ENCODE peak calls at places on chromosomes 12 and 14, in six cellular contexts. A is ovary, X is GM12892, H is uterus, E is HCT116, V is endothelial cell of umbilical vein. P is an unnamed sample.

GRCh38 chr14:94139006-94139405 is 9.6 kb upstream of the IFI27L2 start:
- DNase-seq in V (no peak), E (no peak), H (no peak), X (no peak), A (no peak), P (no peak)

GRCh38 chr14:22691171-22691570 is 47.0 kb upstream of the OR6J1 start:
- DNase-seq in V (peak; percentile 94), E (no peak), H (no peak), X (no peak), A (no peak), P (no peak)

GRCh38 chr14:80364274-80364673 is 153.0 kb upstream of the DIO2 start:
- DNase-seq in A (no peak), E (no peak), X (no peak), H (no peak), V (peak; percentile 11), P (no peak)

GRCh38 chr12:57517187-57517586 is 3.1 kb downstream of the DDIT3 start:
- DNase-seq in A (no peak), H (no peak), V (peak; percentile 34), X (no peak), E (no peak), P (no peak)

GRCh38 chr12:6827982-6828670 is at the start of gene P3H3:
- DNase-seq in E (no peak), X (no peak), A (peak; percentile 73), V (peak; percentile 56), H (peak; percentile 69), P (peak; percentile 77)

GRCh38 chr14:36504805-36505192 is 15.2 kb downstream of the NKX2-1 start:
- DNase-seq in V (no peak), E (no peak), H (no peak), X (no peak), A (no peak), P (no peak)

GRCh38 chr12:93679308-93679933 is 2.2 kb downstream of the CRADD start:
- DNase-seq in H (no peak), X (no peak), V (no peak), A (no peak), E (no peak), P (no peak)

GRCh38 chr14:73824536-73824935 is 27.1 kb upstream of the PTGR2 start:
- DNase-seq in X (no peak), A (no peak), V (no peak), E (no peak), H (no peak), P (no peak)

GRCh38 chr12:52697058-52697582 is 6.2 kb downstream of the KRT77 start:
- DNase-seq in V (no peak), E (no peak), X (no peak), A (no peak), H (no peak), P (no peak)

GRCh38 chr12:42426733-42427132 is 100.8 kb downstream of the PPHLN1 start:
- DNase-seq in H (no peak), V (peak; percentile 64), E (peak; percentile 49), A (no peak), X (no peak), P (peak; percentile 30)

GRCh38 chr14:33647385-33647786 is 303.5 kb downstream of the EGLN3 start:
- DNase-seq in V (peak; percentile 85), X (no peak), E (no peak), H (no peak), A (no peak), P (peak; percentile 9)

GRCh38 chr12:128879898-128880764 is 26.9 kb downstream of the GLT1D1 start:
- DNase-seq in E (no peak), X (no peak), V (no peak), H (no peak), A (no peak), P (no peak)

GRCh38 chr12:109385339-109386078 is 37.8 kb downstream of the MYO1H start:
- DNase-seq in V (peak; percentile 58), A (no peak), E (peak; percentile 51), H (peak; percentile 29), X (no peak), P (peak; percentile 19)

GRCh38 chr12:66600805-66601392 is 78.0 kb downstream of the GRIP1 start:
- DNase-seq in X (no peak), H (no peak), E (no peak), A (no peak), V (no peak), P (no peak)

GRCh38 chr14:61462566-61463195 is 141.3 kb downstream of the PRKCH start:
- DNase-seq in E (no peak), X (no peak), A (no peak), V (peak; percentile 73), H (no peak), P (no peak)

GRCh38 chr14:47208434-47208833 is 467.0 kb downstream of the MDGA2 start:
- DNase-seq in V (peak; percentile 3), E (no peak), A (no peak), H (no peak), X (no peak), P (no peak)

GRCh38 chr12:82057770-82058169 is 298.6 kb upstream of the PPFIA2 start:
- DNase-seq in E (peak; percentile 69), X (no peak), V (no peak), H (no peak), A (no peak), P (no peak)

GRCh38 chr12:77010637-77011548 is 54.5 kb downstream of the E2F7 start:
- DNase-seq in A (peak; percentile 73), V (peak; percentile 80), H (peak; percentile 69), E (peak; percentile 66), X (peak; percentile 36), P (peak; percentile 40)

GRCh38 chr14:58796636-58797429 is 159.1 kb downstream of the DACT1 start:
- DNase-seq in X (no peak), H (no peak), V (no peak), A (no peak), E (no peak), P (no peak)

GRCh38 chr12:105561981-105562726 is 231.7 kb downstream of the C12orf75 start:
- DNase-seq in A (peak; percentile 33), E (peak; percentile 76), X (no peak), V (peak; percentile 39), H (peak; percentile 76), P (peak; percentile 63)

GRCh38 chr12:51744235-51744634 is 104.3 kb downstream of the FIGNL2 start:
- DNase-seq in A (no peak), X (no peak), E (no peak), V (peak; percentile 91), H (no peak), P (no peak)

GRCh38 chr12:89947437-89948265 is 239.0 kb upstream of the ATP2B1 start:
- DNase-seq in H (peak; percentile 55), E (no peak), A (peak; percentile 25), V (peak; percentile 96), X (no peak), P (peak; percentile 16)

GRCh38 chr12:53123578-53124351 is 20.5 kb downstream of the SOAT2 start:
- DNase-seq in H (no peak), E (no peak), A (no peak), X (no peak), V (no peak), P (peak; percentile 86)

GRCh38 chr12:1552171-1552570 is 42.2 kb downstream of the FBXL14 start:
- DNase-seq in V (no peak), A (no peak), H (no peak), X (no peak), E (no peak), P (no peak)

DNA sequence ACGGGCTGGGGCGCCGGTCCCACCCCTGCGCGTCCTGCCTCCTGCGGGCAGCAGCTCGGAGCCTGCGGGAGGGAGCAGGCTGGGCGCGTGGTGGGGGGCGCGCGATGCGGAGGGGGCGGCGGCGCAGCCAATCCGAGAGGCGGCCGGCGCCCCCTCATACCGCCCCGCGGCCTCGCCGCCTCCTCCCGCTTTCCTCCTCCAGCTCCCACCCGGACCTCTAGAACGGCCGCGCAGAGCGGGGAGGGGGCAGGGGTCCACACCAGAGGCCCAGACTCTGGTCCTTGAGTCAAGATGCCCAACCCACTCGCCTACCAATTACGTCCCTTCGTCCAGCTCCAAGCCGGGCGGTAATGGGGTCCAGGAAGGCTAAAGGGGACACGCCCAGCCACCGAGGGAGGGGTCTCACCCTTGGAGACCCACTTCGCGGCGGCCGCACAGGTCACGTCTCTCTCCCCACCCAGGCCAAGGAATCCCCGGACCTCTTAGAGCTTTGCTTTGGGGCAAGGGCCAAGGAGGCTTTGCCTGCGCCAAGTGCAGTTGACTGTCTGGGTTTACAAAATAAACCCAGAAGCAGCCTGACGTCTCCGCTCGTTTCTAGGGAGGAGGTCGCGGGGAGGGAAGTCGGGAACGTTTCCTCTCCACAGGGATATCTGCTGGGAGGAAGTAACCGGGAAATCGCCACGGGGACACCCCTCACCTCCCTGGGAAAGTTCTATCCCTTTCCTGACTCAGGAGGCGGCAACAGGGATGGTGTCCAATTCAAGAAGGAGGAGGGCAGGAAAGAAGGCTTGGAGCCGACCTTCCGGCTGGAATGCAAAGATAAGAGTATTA is at the start of gene AMIGO2:
- DNase-seq in A (peak; percentile 81), V (peak; percentile 91), E (no peak), H (peak; percentile 60), X (no peak), P (peak; percentile 64)
- TF ChIP-seq POLR2A in A (peak; percentile 12), V (no peak), E (no peak), H (peak; percentile 15), X (no peak), P (peak; percentile 37)

DNA sequence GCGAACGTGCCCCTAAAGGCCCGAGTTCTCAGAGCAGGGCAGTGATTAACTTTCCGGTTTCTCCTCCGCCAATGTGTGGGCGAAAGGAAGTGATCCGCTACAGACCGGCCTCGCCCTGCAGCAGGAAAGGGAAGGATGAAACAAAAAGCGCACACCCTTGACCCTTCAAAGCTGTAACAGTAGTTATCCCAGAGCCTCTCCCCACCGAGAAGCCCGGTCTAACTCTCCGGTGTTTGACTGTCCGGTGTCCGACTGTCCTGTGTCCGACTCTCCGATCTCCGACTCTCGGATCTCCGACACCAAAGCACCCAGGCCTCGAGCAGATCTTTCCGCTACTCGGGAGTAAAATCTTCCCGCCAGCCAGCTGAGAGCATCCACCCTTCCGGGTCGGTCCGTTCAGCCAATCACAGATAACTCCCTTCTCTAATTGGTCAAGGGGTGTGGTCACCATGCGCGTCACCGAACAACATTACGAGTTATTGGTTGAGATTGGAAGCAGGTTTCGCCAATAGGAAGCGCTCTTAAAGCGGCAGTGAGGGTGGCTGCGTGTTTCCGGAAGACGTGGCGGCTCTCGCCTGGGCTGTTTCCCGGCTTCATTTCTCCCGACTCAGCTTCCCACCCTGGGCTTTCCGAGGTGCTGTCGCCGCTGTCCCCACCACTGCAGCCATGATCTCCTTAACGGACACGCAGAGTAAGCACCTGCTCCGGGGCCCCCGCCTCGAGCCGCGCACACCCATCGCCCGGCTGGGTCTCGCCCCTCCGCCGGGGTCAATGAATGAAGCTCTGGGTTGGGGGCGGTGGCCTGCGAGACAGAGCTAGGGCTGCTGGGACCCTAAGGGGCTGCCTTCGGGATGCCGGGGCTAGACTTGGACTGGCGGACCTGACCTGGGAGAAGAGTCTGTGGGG is at the start of the genes GOLT1B and RECQL:
- DNase-seq in E (peak; percentile 96), H (peak; percentile 96), X (peak; percentile 58), A (peak; percentile 94), V (peak; percentile 99), P (peak; percentile 77)
- TF ChIP-seq POLR2A in E (no peak), H (peak; percentile 53), X (peak; percentile 90), A (peak; percentile 46), V (peak; percentile 90), P (peak; percentile 41)

GRCh38 chr14:70655110-70655826 is 13.6 kb downstream of the TTC9 start:
- DNase-seq in H (no peak), X (peak; percentile 50), E (no peak), A (no peak), V (peak; percentile 1), P (no peak)
- TF ChIP-seq POLR2A in H (no peak), X (peak; percentile 68), E (no peak), A (no peak), V (no peak), P (no peak)

DNA sequence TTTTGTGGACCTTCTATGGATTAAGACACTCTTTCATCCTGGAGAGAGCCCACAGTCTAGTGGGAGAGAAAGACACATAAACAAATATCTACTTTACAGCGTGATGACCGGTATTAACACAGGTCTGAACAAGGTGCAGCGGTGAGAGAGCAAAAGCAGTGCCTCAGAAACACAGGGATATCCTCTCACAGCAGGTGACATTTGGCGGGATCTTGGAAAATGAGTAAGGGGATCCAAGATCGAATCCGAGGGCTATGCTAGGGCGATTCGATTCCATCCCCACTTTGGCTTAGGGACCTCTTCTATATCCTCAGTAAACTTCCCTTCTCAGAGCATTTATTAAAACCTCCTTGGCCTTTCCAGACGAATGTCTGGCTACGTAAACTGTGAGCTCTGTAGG is 690 bp downstream of the ATP6V1D start:
- DNase-seq in E (no peak), A (no peak), X (no peak), V (no peak), H (no peak), P (no peak)
- TF ChIP-seq POLR2A in E (no peak), A (no peak), X (no peak), V (no peak), H (no peak), P (no peak)